ENCODE peak calls at places on chromosomes 5 and 9, in nine cellular contexts. G, B, V, P, R, Q, L, X and C are unnamed samples.

GRCh38 chr9:105171076-105171475 is 73.4 kb upstream of the SLC44A1 start:
- DNase-seq in G (no peak), B (no peak), V (no peak), P (no peak), R (no peak), Q (no peak), L (no peak), X (no peak), C (no peak)

GRCh38 chr5:98770911-98771322 is 2.5 kb upstream of the RGMB start:
- DNase-seq in G (no peak), B (peak; percentile 18), V (no peak), P (peak; percentile 14), R (no peak), Q (no peak), L (peak; percentile 20), X (no peak), C (no peak)

GRCh38 chr9:122263699-122264349 is 816 bp downstream of the RBM18 start:
- DNase-seq in G (no peak), B (no peak), V (no peak), P (peak; percentile 27), R (no peak), Q (no peak), L (no peak), X (no peak), C (peak; percentile 16)

GRCh38 chr5:116573279-116573616 is 1.4 kb downstream of the SEMA6A start:
- DNase-seq in G (no peak), B (peak; percentile 7), V (no peak), P (no peak), R (no peak), Q (peak; percentile 37), L (peak; percentile 64), X (peak; percentile 40), C (no peak)

GRCh38 chr9:91843623-91844111 is 106.4 kb downstream of the ROR2 start:
- DNase-seq in G (no peak), B (no peak), V (no peak), P (no peak), R (no peak), Q (no peak), L (peak; percentile 76), X (peak; percentile 66), C (peak; percentile 60)

GRCh38 chr5:142387022-142387682 is 62.3 kb upstream of the SPRY4 start:
- DNase-seq in G (no peak), B (peak; percentile 16), V (no peak), P (no peak), R (no peak), Q (no peak), L (no peak), X (no peak), C (no peak)

GRCh38 chr5:172809774-172810173 is 24.3 kb upstream of the ERGIC1 start:
- DNase-seq in G (no peak), B (no peak), V (no peak), P (no peak), R (no peak), Q (no peak), L (no peak), X (no peak), C (no peak)

GRCh38 chr9:115413766-115414382 is 295.9 kb upstream of the TNC start:
- DNase-seq in G (no peak), B (no peak), V (no peak), P (no peak), R (no peak), Q (no peak), L (no peak), X (no peak), C (no peak)

GRCh38 chr5:16493261-16493660 is 27.7 kb upstream of the ZNF622 start:
- DNase-seq in G (no peak), B (no peak), V (no peak), P (no peak), R (no peak), Q (no peak), L (no peak), X (no peak), C (no peak)

DNA sequence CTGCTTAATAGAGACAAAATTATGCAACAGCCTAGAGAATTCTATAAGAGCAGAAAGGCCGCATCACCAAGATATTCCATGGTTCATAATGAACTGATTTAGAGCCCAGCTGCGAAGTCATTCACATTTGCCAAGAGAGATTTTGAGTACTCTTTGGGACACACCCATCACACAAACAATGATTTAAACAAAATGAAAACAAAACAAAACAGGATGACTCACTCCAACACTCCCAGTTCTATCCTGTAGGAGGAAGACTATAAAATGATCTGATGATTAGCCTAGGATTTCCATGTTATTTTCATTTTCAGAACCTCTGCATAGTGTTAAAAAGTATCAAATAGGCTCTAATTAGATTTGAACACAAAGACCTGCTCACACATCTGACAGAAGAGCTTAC is 145.8 kb upstream of the GNA14 start:
- DNase-seq in G (no peak), B (peak; percentile 39), V (no peak), P (no peak), R (no peak), Q (no peak), L (no peak), X (no peak), C (peak; percentile 19)
- TF ChIP-seq CTCF in G (no peak), B (no peak), V (no peak), P (no peak), R (no peak), Q (peak; percentile 16), L (no peak), X (peak; percentile 22), C (no peak)

GRCh38 chr9:96020300-96020821 is 144.9 kb downstream of the ERCC6L2 start:
- DNase-seq in G (no peak), B (no peak), V (no peak), P (no peak), R (no peak), Q (no peak), L (no peak), X (no peak), C (no peak)
- H3K4me3 ChIP-seq in G (peak overlapping the region; percentile 61), B (no peak overlapping the region), V (peak overlapping the region; percentile 43), P (no peak overlapping the region), R (peak overlapping the region; percentile 73), Q (peak overlapping the region; percentile 44), L (no peak overlapping the region), X (peak overlapping the region; percentile 67), C (peak overlapping the region; percentile 36)

DNA sequence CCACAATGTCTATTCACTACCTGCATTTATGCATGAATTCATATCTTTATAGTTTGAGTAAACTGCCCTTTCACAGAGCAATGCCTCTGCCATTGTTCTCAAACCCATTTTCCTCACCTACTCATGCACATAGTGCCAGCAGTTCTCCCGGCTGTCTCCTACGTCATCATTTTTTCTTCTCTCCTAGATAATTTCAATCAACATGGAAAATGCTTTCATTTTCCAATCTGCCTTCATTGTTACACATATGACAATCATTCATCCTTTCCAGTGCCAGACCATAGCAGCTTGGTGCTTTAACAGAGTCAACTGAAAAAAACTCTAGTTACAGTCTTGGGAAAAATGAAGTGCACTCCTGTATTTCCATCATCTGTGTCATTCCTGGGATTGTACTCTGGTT is 514.8 kb upstream of the CTNND2 start:
- DNase-seq in G (no peak), B (no peak), V (no peak), P (no peak), R (no peak), Q (no peak), L (no peak), X (no peak), C (no peak)
- TF ChIP-seq CTCF in G (no peak), B (no peak), V (no peak), P (no peak), R (no peak), Q (no peak), L (no peak), X (no peak), C (no peak)

GRCh38 chr9:135705376-135705775 is 3.4 kb downstream of the KCNT1 start:
- DNase-seq in G (no peak), B (no peak), V (no peak), P (no peak), R (no peak), Q (peak; percentile 32), L (no peak), X (peak; percentile 68), C (no peak)
- H3K4me3 ChIP-seq in G (no peak overlapping the region), B (no peak overlapping the region), V (no peak overlapping the region), P (no peak overlapping the region), R (no peak overlapping the region), Q (no peak overlapping the region), L (no peak overlapping the region), X (no peak overlapping the region), C (no peak overlapping the region)